ENCODE peak calls at places on chromosome 19, in eight cellular contexts. K is ovary; J is activated CD8-positive, alpha-beta T cell treated with anti-CD3 and anti-CD28 coated beads for 36 hours; E is dorsolateral prefrontal cortex; L is nephron progenitor cell; B is transverse colon; V is PC-3; H is sigmoid colon. Z is an unnamed sample.

GRCh38 chr19:33408116-33408515 is 34.6 kb downstream of the CEBPG start:
- DNase-seq in K (no peak), J (no peak), E (no peak), L (no peak), B (no peak), V (no peak), H (no peak), Z (no peak)

GRCh38 chr19:262125-262524 is 29.1 kb downstream of the PLPP2 start:
- DNase-seq in K (no peak), J (no peak), E (no peak), L (no peak), B (no peak), V (no peak), H (no peak), Z (no peak)

GRCh38 chr19:31784631-31785237 is 435.5 kb upstream of the TSHZ3 start:
- DNase-seq in K (peak; percentile 51), J (no peak), E (no peak), L (no peak), B (no peak), V (no peak), H (no peak), Z (no peak)

GRCh38 chr19:3578390-3578789 is 5.6 kb downstream of the HMG20B start:
- DNase-seq in K (no peak), J (no peak), E (no peak), L (no peak), B (no peak), V (no peak), H (no peak), Z (no peak)

GRCh38 chr19:12782174-12782423 is 6.7 kb upstream of the HOOK2 start:
- DNase-seq in K (no peak), J (no peak), E (no peak), L (no peak), B (no peak), V (no peak), H (no peak), Z (no peak)

GRCh38 chr19:50791594-50792245 is 1.5 kb downstream of the ACP4 start:
- DNase-seq in K (no peak), J (no peak), E (no peak), L (no peak), B (no peak), V (peak; percentile 23), H (no peak), Z (no peak)

GRCh38 chr19:9324584-9324962 is 594 bp downstream of the ZNF559 start:
- DNase-seq in K (no peak), J (no peak), E (no peak), L (no peak), B (no peak), V (no peak), H (no peak), Z (no peak)

GRCh38 chr19:10173527-10173926 is 21.2 kb downstream of the DNMT1 start:
- DNase-seq in K (no peak), J (no peak), E (no peak), L (no peak), B (no peak), V (peak; percentile 57), H (no peak), Z (no peak)

GRCh38 chr19:17351815-17352435 is 14.6 kb downstream of the GTPBP3 start:
- DNase-seq in K (no peak), J (no peak), E (no peak), L (no peak), B (no peak), V (no peak), H (no peak), Z (no peak)

GRCh38 chr19:33396701-33397535 is 23.4 kb downstream of the CEBPG start:
- DNase-seq in K (no peak), J (no peak), E (no peak), L (peak; percentile 58), B (no peak), V (no peak), H (peak; percentile 64), Z (peak; percentile 46)

GRCh38 chr19:57103573-57104277 is 16.1 kb upstream of the USP29 start:
- DNase-seq in K (peak; percentile 49), J (peak; percentile 79), E (peak; percentile 70), L (peak; percentile 21), B (peak; percentile 29), V (peak; percentile 85), H (peak; percentile 76), Z (no peak)

GRCh38 chr19:13026478-13026999 is 31.3 kb downstream of the NFIX start:
- DNase-seq in K (no peak), J (no peak), E (no peak), L (no peak), B (peak; percentile 66), V (peak; percentile 68), H (no peak), Z (no peak)

GRCh38 chr19:33797821-33798633 is 1.4 kb downstream of the KCTD15 start:
- DNase-seq in K (peak; percentile 73), J (peak; percentile 30), E (no peak), L (peak; percentile 80), B (peak; percentile 73), V (no peak), H (peak; percentile 81), Z (no peak)

GRCh38 chr19:50567052-50567841 is 988 bp downstream of the LRRC4B start:
- DNase-seq in K (no peak), J (no peak), E (no peak), L (peak; percentile 45), B (no peak), V (no peak), H (no peak), Z (no peak)

GRCh38 chr19:38707512-38708114 is 36.7 kb downstream of the CAPN12 start:
- DNase-seq in K (no peak), J (no peak), E (no peak), L (no peak), B (no peak), V (peak; percentile 75), H (peak; percentile 84), Z (no peak)

GRCh38 chr19:8421484-8422461 is 8.7 kb downstream of the MARCHF2 start:
- DNase-seq in K (no peak), J (no peak), E (no peak), L (no peak), B (no peak), V (no peak), H (no peak), Z (no peak)

GRCh38 chr19:43759515-43759914 is 4.8 kb upstream of the SMG9 start:
- DNase-seq in K (no peak), J (no peak), E (no peak), L (no peak), B (no peak), V (peak; percentile 71), H (no peak), Z (no peak)

DNA sequence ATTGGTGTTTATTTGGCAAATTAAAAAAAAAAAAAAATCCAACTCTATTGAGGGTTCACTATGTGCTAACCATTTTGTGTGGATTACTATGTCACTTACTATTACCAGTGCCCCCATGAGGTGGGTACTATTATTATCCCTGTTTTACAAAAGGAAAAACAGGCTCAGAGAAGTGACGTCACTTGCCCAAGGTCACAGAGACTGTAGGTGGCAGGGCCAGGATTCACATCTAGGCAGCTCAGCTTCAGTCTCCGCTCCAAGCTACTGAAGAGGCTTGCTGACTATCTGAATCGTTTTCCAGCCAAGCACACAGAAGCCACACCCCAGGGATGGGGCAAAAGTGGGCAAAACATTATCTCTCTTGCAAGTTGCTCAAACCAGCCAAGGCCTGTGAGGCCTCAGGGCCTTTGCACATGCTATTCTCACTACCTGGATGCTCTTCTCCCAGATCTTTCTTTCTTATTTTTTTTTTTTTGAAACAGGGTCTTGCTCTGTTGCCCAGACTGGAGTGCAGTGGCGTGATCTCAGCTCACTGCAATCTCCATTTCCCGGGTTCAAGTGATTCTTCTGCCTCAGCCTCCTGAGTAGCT is 4.8 kb upstream of the ANGPTL8 start:
- DNase-seq in K (no peak), J (no peak), E (no peak), L (no peak), B (no peak), V (peak; percentile 23), H (no peak), Z (no peak)
- TF ChIP-seq CTCF in K (no peak), J (no peak), E (no peak), L (no peak), B (no peak), V (peak; percentile 40), H (no peak), Z (no peak)

DNA sequence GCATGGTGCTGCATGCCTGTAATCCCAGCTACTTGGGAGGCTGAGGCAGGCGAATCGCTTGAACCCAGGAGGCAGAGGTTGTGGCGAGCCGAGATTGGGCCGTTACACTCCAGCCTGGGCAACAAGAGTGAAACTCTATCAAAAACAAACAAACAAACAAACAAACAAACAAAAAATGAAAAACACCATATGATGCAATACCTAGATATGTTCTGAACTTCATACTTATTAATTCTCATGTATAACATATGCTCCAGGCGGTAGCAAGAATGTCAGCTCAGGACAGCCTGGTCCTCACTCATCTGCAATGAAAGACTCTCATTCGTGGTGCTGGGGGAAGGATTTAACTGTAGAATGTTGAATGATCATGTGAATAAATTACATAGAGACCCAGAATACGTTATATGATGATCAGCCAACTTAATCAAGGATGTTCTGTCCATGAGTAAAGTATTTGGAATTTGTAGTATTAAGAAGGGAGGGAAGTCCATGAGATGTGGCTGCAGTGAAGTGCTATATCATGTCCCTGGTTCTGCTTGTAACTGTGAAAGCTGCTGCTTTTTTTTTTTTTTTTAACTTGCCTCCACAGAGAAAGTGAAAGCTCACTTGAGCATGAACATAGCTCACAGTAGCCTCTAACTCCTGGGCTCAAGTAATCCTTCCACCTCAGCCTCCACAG is 206.8 kb downstream of the UQCRFS1 start:
- DNase-seq in K (no peak), J (no peak), E (no peak), L (no peak), B (no peak), V (no peak), H (no peak), Z (no peak)
- TF ChIP-seq CTCF in K (no peak), J (no peak), E (no peak), L (no peak), B (no peak), V (no peak), H (no peak), Z (no peak)

GRCh38 chr19:4723465-4724251 is at the start of gene DPP9:
- DNase-seq in K (peak; percentile 94), J (peak; percentile 98), E (peak; percentile 94), L (peak; percentile 93), B (peak; percentile 97), V (peak; percentile 100), H (peak; percentile 99), Z (peak; percentile 99)
- TF ChIP-seq CTCF in K (peak; percentile 56), J (no peak), E (peak; percentile 35), L (peak; percentile 8), B (peak; percentile 21), V (peak; percentile 35), H (no peak), Z (no peak)

GRCh38 chr19:46412983-46413261 is 442 bp downstream of the CCDC8 start:
- DNase-seq in K (no peak), J (no peak), E (no peak), L (no peak), B (no peak), V (no peak), H (no peak), Z (no peak)

GRCh38 chr19:46413262-46414031 is at the start of gene CCDC8:
- DNase-seq in K (peak; percentile 98), J (no peak), E (no peak), L (peak; percentile 91), B (peak; percentile 57), V (no peak), H (peak; percentile 95), Z (no peak)

GRCh38 chr19:46410205-46411087 is 2.9 kb downstream of the CCDC8 start:
- DNase-seq in K (no peak), J (no peak), E (no peak), L (no peak), B (no peak), V (no peak), H (no peak), Z (no peak)

GRCh38 chr19:46411088-46412033 is 2.0 kb downstream of the CCDC8 start:
- DNase-seq in K (no peak), J (no peak), E (no peak), L (no peak), B (no peak), V (no peak), H (no peak), Z (no peak)

GRCh38 chr19:46412034-46412982 is 1.1 kb downstream of the CCDC8 start:
- DNase-seq in K (no peak), J (no peak), E (no peak), L (no peak), B (no peak), V (no peak), H (no peak), Z (no peak)
- TF ChIP-seq CTCF in K (no peak), J (no peak), E (no peak), L (no peak), B (no peak), V (no peak), H (no peak), Z (no peak)

Z was measured in CD14-positive monocyte.